ENCODE peak calls at places on chromosomes 2 and 18, in ten cellular contexts. U, A, P, Q, K, T, W, O, C and J are unnamed samples. For H3K36me3, the result is how much of the 10 kb centered on the place peaks cover.

GRCh38 chr18:8988262-8988871 is 114.1 kb upstream of the NDUFV2 start:
- DNase-seq in U (peak), A (peak), P (peak), Q (peak), K (peak), T (peak), W (peak), O (peak), C (peak), J (peak)

GRCh38 chr2:238336151-238336550 is 15.8 kb downstream of the TRAF3IP1 start:
- DNase-seq in U (no peak), A (no peak), P (no peak), Q (no peak), K (no peak), T (no peak), W (no peak), O (no peak), C (no peak), J (no peak)

GRCh38 chr2:85717308-85718005 is 23.3 kb downstream of the GNLY start:
- DNase-seq in U (no peak), A (no peak), P (peak), Q (no peak), K (no peak), T (no peak), W (no peak), O (no peak), C (no peak), J (no peak)

GRCh38 chr2:240642061-240642805 is 17.0 kb downstream of the GPR35 start:
- DNase-seq in U (no peak), A (no peak), P (no peak), Q (no peak), K (no peak), T (no peak), W (no peak), O (no peak), C (no peak), J (no peak)

GRCh38 chr2:98598781-98599428 is 9.4 kb downstream of the COA5 start:
- DNase-seq in U (peak), A (no peak), P (peak), Q (no peak), K (no peak), T (no peak), W (no peak), O (no peak), C (no peak), J (no peak)

GRCh38 chr2:188765522-188765921 is 208.7 kb upstream of the COL3A1 start:
- DNase-seq in U (peak), A (no peak), P (peak), Q (no peak), K (no peak), T (no peak), W (no peak), O (peak), C (peak), J (peak)

GRCh38 chr2:197285361-197285760 is 25.2 kb downstream of the ANKRD44 start:
- DNase-seq in U (no peak), A (no peak), P (no peak), Q (no peak), K (no peak), T (no peak), W (no peak), O (no peak), C (no peak), J (no peak)

GRCh38 chr2:101832114-101832513 is 134.6 kb downstream of the MAP4K4 start:
- DNase-seq in U (no peak), A (peak), P (no peak), Q (no peak), K (no peak), T (no peak), W (no peak), O (no peak), C (no peak), J (no peak)

GRCh38 chr18:26656944-26657536 is 108.7 kb upstream of the KCTD1 start:
- DNase-seq in U (peak), A (no peak), P (peak), Q (peak), K (no peak), T (peak), W (peak), O (peak), C (no peak), J (peak)

DNA sequence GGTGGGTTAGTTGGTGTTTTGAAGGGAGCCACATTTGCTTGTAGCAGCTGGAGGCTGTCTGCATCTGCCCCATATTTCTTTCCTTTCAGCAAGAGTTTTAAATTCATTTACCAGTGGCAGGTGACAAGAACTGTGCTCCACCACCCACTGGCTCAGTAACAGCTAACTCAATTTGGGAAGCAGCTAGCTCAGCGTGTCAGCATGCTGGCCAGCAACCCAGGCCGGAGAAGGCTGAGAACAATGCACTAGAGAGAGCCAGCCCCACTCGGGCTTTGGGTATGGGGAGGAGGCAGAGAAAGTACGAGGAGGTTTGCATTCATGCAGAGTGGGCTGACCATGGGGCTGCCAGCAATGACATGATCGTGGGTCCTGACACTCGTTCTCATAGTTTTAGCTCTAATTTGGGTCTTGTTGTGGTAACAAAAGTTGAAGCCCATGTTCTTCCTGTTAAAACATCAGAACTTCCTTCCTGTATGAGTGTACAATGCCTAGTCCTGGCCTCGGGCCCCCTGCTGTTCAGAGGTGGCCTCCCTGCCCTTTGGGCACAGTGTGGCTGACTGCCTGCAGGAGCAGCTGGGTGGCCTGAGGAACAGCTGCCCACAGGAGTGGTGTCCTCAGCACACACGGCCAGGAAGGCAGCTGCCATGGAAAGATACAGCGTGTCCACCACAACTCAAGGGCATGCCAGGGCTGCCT is 23.0 kb downstream of the CDC42EP3 start:
- DNase-seq in U (no peak), A (peak), P (peak), Q (peak), K (peak), T (no peak), W (no peak), O (no peak), C (no peak), J (no peak)
- H3K36me3 ChIP-seq in U (under half), A (under half), P (under half), Q (under half), K (under half), T (under half), W (half or more), O (under half), C (half or more), J (under half)

DNA sequence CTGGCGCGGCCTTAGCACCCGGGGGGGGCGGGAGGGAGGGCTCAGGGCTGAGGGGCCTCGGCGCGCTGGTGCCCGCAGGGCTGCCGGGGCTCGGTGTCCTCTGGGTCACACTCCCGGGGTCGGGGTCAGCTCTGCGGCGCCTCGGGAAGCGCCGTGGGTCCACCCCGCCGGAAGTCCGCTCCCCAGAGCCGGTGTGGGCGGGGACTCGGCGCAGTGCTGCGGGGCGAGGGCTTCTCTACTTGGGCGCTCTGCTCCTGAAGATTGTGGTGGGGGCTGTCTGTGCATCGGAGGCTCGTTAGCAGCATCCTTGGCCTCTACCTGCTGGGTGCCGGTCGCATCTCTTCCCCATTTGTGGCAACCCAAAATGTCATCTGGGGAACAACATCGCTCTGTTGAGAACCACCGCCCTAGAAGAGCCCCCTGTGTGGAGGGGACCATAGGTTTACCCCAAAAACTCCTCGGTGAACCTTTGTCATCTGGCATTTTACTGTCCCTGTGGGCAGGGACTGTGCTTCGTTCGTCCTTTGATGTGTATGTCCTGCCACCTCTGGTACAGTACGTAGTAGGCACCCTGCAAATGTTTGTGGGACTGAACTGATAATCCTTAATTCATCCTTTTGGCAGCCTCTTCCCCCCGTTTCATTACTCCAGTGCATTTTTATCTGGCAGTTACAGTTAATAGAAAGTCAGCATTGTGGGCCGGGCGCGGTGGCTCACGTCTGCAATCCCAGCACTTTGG is 553 bp downstream of the NAPG start:
- DNase-seq in U (peak), A (no peak), P (peak), Q (peak), K (no peak), T (peak), W (no peak), O (peak), C (no peak), J (peak)
- H3K36me3 ChIP-seq in U (under half), A (under half), P (under half), Q (under half), K (under half), T (under half), W (under half), O (under half), C (under half), J (under half)

DNA sequence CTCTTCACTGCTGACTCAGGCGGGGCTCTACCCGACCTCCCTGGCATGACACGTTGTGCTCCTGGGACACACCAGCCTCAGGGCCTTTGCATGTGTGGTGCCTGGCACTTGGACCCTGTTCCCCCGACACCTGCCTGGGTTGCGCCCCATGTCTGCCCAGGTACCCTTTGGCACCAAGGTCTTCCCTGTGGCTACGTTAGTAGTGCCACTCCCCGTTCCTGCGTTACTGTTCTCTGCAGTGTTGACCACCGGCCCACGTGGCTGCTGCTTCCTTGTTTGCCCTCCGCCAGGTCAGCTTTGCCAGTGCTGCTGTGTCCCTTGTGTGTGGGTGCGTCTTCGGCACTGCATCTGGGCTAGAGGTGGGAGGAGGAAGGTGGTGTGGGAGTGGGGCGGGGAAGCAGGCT is 20.4 kb downstream of the ATG4B start:
- DNase-seq in U (no peak), A (no peak), P (no peak), Q (no peak), K (no peak), T (peak), W (no peak), O (no peak), C (no peak), J (no peak)
- H3K36me3 ChIP-seq in U (under half), A (half or more), P (under half), Q (half or more), K (half or more), T (under half), W (half or more), O (under half), C (half or more), J (under half)

DNA sequence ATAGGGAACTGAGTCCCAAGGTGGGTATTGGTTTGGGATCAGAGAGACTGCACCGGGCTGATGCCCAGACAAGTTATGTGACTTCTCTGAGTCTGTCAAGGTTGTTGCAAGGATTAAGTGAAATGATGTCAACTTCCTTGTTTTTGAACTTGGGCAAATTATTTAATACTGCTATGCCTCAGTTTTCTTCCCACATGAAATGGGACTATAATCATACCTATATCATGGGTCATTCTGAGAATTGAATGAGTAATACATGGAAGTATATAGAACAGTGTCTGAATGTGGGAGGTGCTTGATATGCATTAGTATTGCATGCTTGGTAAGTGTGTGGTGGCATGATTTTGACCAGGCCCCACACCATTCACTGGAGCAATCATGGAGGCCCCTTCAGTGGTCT is 99.0 kb downstream of the PRKCE start:
- DNase-seq in U (no peak), A (no peak), P (no peak), Q (no peak), K (no peak), T (no peak), W (no peak), O (no peak), C (no peak), J (no peak)
- H3K36me3 ChIP-seq in U (under half), A (under half), P (under half), Q (under half), K (under half), T (under half), W (under half), O (under half), C (under half), J (under half)

DNA sequence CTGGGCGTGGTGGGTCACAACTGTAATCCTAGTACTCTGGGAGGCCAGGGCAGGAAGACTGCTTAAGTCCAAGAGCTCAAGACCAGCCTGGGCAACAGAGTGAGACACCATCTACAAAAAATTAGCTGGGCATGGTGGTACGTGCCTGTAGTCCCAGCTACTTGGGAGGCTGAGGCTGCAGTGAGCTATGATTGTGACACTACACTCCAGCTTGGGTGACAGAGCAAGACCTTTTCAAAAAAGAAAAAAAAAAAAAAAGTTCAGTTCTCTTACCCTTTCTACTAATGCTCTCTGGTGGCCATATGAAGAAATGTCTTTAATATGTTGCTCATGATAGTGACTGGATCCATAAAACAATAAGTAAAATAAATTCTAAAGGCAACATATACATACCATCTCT is 14.9 kb downstream of the TYW5 start:
- DNase-seq in U (peak), A (peak), P (peak), Q (no peak), K (peak), T (no peak), W (no peak), O (no peak), C (no peak), J (no peak)
- H3K36me3 ChIP-seq in U (under half), A (under half), P (under half), Q (half or more), K (under half), T (under half), W (under half), O (under half), C (half or more), J (under half)